ENCODE peak calls at places on chromosomes 12 and 14, in nine cellular contexts. M is HL-60, W is retinal pigment epithelial cell, U is right cardiac atrium, G is AG04449, O is fibroblast of pulmonary artery, K is AG04450, I is heart right ventricle, R is IMR-90. Y is an unnamed sample.

GRCh38 chr12:68686262-68686594 is 550 bp upstream of the NUP107 start:
- DNase-seq in M (no peak), W (no peak), U (no peak), G (no peak), O (no peak), K (no peak), I (no peak), R (no peak), Y (no peak)

GRCh38 chr12:51080136-51080535 is 3.3 kb downstream of the CSRNP2 start:
- DNase-seq in M (no peak), W (no peak), U (no peak), G (no peak), O (no peak), K (no peak), I (no peak), R (no peak), Y (no peak)

GRCh38 chr12:69553626-69554248 is 31.5 kb upstream of the CCT2 start:
- DNase-seq in M (no peak), W (peak), U (no peak), G (no peak), O (peak), K (no peak), I (peak), R (peak), Y (peak)

GRCh38 chr12:2165021-2165420 is 112.2 kb downstream of the CACNA1C start:
- DNase-seq in M (no peak), W (no peak), U (no peak), G (no peak), O (no peak), K (no peak), I (no peak), R (peak), Y (no peak)

GRCh38 chr14:70671652-70672327 is 30.1 kb downstream of the TTC9 start:
- DNase-seq in M (no peak), W (no peak), U (no peak), G (no peak), O (no peak), K (no peak), I (no peak), R (no peak), Y (no peak)

GRCh38 chr12:31728289-31728916 is 418 bp downstream of the AMN1 start:
- DNase-seq in M (no peak), W (no peak), U (peak), G (no peak), O (no peak), K (no peak), I (peak), R (no peak), Y (peak)

GRCh38 chr14:74239848-74240793 is 872 bp downstream of the VSX2 start:
- DNase-seq in M (no peak), W (no peak), U (no peak), G (no peak), O (no peak), K (no peak), I (no peak), R (no peak), Y (no peak)

GRCh38 chr12:57755454-57756372 is 810 bp downstream of the MARCHF9 start:
- DNase-seq in M (no peak), W (no peak), U (no peak), G (no peak), O (no peak), K (no peak), I (no peak), R (no peak), Y (no peak)

GRCh38 chr12:89087876-89088275 is 264.4 kb downstream of the DUSP6 start:
- DNase-seq in M (no peak), W (no peak), U (no peak), G (no peak), O (no peak), K (no peak), I (no peak), R (no peak), Y (no peak)

GRCh38 chr12:93583993-93584392 is 11.5 kb downstream of the SOCS2 start:
- DNase-seq in M (no peak), W (no peak), U (no peak), G (no peak), O (no peak), K (no peak), I (no peak), R (no peak), Y (no peak)

GRCh38 chr14:61724133-61724532 is 28.8 kb downstream of the HIF1A start:
- DNase-seq in M (no peak), W (no peak), U (no peak), G (no peak), O (no peak), K (no peak), I (no peak), R (no peak), Y (no peak)

GRCh38 chr12:550473-551260 is 90.9 kb downstream of the B4GALNT3 start:
- DNase-seq in M (no peak), W (no peak), U (no peak), G (no peak), O (no peak), K (no peak), I (no peak), R (no peak), Y (no peak)

GRCh38 chr12:42638697-42639096 is 49.2 kb upstream of the PRICKLE1 start:
- DNase-seq in M (no peak), W (no peak), U (no peak), G (no peak), O (no peak), K (no peak), I (no peak), R (no peak), Y (no peak)

DNA sequence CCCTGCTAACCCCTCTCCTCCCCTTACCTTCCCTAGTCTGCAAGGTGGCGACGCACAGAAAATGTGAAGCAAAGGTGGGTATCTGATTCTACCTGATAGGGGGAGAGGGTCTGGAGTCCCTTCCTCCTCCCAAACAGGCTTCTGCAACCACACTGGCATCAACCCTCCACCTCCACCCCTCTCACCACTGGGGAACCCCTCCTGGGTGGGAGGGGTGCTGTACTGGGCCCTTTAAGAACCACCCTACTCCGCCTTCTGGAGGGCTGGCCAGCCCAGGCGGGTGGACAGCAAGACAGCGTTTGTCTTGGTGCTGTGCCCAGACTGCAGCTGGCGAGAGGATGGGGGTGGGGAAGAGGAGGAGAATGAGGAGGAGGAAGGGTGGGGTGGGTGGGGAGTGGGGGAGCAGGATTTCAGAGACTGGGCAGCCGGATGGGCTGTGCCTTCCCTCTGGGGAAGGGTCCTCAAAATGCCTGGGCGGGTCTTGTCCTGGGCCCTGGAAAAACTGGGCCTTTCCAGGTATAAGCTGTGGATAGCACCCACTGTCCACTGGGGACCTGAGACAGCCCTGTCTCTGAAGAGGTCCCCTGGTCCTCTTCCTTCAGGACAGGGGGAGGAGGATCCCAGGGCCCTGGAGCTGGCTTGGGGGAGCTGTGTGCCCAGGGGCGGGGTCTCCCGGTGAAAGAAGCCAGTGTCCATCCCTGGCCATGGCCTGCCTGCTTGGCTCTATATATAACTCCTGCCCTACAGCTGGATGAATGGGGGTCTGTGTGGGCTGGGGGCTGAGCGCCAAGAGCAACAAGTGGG is 2.8 kb downstream of the TNS2 start:
- DNase-seq in M (no peak), W (no peak), U (peak), G (no peak), O (peak), K (no peak), I (peak), R (peak), Y (no peak)
- H3K4me3 ChIP-seq in M (no peak), W (no peak), U (peak), G (peak), O (peak), K (peak), I (peak), R (no peak), Y (peak)

DNA sequence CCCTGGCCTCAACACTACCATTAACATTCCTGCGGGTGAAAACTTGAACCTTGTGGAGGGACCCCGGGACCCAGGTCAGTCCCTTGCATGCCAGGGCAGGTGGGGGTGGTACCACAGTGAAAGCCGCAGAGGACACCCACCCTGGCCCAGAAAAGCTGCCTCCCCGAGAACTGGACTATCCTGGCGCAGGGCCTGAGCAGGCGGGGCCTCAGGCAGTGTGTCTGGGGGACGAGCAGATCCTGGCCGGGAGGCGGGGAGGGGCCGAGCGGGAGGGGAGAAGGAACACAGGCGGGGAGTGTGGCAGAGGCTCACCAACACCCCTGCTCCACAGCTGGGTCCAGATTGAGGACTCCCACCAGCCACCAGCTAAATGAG is 10.0 kb downstream of the AHNAK2 start:
- DNase-seq in M (no peak), W (peak), U (peak), G (no peak), O (peak), K (no peak), I (peak), R (peak), Y (no peak)
- H3K4me3 ChIP-seq in M (no peak), W (peak), U (peak), G (peak), O (peak), K (peak), I (peak), R (no peak), Y (peak)

GRCh38 chr12:115354007-115354452 is 670.1 kb upstream of the TBX3 start:
- DNase-seq in M (no peak), W (peak), U (peak), G (peak), O (peak), K (peak), I (peak), R (peak), Y (peak)
- H3K4me3 ChIP-seq in M (no peak), W (peak), U (peak), G (peak), O (peak), K (peak), I (peak), R (peak), Y (peak)

GRCh38 chr12:8087666-8088065 is 5.6 kb downstream of the NECAP1 start:
- DNase-seq in M (no peak), W (no peak), U (no peak), G (no peak), O (no peak), K (no peak), I (no peak), R (no peak), Y (no peak)
- H3K4me3 ChIP-seq in M (no peak), W (no peak), U (no peak), G (no peak), O (no peak), K (no peak), I (no peak), R (no peak), Y (no peak)

GRCh38 chr12:114562654-114563053 is 121.3 kb downstream of the TBX3 start:
- DNase-seq in M (no peak), W (no peak), U (no peak), G (no peak), O (no peak), K (no peak), I (no peak), R (no peak), Y (no peak)
- H3K4me3 ChIP-seq in M (no peak), W (no peak), U (no peak), G (no peak), O (no peak), K (no peak), I (no peak), R (no peak), Y (no peak)

GRCh38 chr14:72450473-72451044 is 443.3 kb downstream of the DPF3 start:
- DNase-seq in M (no peak), W (no peak), U (no peak), G (no peak), O (no peak), K (no peak), I (no peak), R (no peak), Y (no peak)
- H3K4me3 ChIP-seq in M (no peak), W (no peak), U (no peak), G (no peak), O (no peak), K (no peak), I (no peak), R (no peak), Y (no peak)

DNA sequence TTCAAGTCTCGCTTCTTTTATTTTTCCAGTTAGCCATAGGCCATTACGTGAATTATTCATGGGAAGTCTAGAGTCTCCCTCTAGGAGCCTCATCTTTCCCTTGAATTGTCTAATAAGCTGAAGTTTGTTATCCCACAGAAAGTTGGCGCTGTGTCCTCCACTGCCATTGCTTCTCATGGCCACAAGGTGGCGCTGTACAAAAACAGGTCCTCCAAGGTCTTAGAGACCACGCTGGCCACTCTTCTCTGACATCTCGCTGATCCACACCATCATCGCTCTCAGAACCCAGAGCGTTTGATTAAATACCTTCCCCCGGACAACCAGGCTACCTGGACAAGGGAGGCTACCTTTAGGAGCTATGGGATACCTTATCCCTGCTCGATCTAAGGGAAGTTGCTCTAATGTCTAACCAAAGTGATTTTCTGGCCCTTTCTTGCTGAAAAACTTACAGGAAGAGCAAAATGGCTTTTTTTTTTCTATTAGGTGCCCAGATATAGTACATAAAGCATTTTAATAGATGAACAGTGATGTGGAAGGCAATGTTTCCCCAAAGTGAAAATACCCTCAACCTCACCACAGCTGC is 110.0 kb downstream of the CCDC60 start:
- DNase-seq in M (peak), W (no peak), U (peak), G (no peak), O (peak), K (no peak), I (peak), R (no peak), Y (peak)
- H3K4me3 ChIP-seq in M (no peak), W (no peak), U (no peak), G (no peak), O (no peak), K (no peak), I (no peak), R (no peak), Y (no peak)

GRCh38 chr14:64554551-64554950 is 4.8 kb downstream of the PPP1R36 start:
- DNase-seq in M (no peak), W (no peak), U (no peak), G (no peak), O (no peak), K (no peak), I (no peak), R (no peak), Y (no peak)

GRCh38 chr14:64544607-64545312 is 4.2 kb downstream of the HSPA2 start:
- DNase-seq in M (no peak), W (no peak), U (no peak), G (no peak), O (no peak), K (no peak), I (no peak), R (peak), Y (no peak)

GRCh38 chr14:64550539-64551333 is 975 bp downstream of the PPP1R36 start:
- DNase-seq in M (no peak), W (no peak), U (no peak), G (no peak), O (no peak), K (no peak), I (no peak), R (no peak), Y (no peak)

GRCh38 chr14:64549016-64549415 is 745 bp upstream of the PPP1R36 start:
- DNase-seq in M (no peak), W (no peak), U (no peak), G (no peak), O (no peak), K (no peak), I (no peak), R (peak), Y (no peak)

DNA sequence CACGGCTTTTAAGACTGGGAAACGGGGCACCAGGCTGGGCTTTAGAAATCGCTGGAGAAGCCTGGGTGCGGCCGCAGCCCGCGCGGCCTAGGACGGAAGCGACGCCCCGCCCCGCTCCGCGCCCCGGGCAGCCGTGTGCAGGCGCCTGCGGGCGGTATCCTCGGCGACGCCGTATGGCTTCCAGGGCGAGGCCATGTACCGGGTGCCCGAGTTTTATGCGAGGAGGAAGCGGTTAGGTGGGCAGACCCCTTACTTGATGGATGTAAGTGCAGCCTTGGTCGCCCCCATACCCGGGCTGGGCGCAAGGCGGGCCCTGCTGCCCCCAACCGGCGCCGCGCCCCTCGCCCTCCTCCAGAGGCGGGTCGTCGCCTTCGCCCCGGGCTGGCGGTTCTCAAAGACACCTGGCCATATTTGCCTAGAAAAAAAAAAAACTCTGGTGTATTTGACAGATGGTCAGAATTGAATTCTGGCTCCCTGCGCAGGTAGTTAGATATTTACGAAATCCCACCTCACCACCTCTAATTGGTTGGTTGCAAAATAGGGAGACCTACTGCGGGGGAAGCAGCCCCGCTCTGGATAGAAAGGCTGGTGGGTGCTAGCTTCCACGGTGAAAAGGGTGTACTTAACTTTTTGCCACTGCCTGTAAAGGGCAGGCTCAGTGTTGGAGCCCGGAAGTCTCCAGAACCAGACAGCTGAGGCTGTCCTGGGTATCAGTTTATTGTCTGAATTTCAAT is at the start of gene PPP1R36:
- DNase-seq in M (no peak), W (no peak), U (peak), G (no peak), O (no peak), K (no peak), I (no peak), R (no peak), Y (no peak)
- H3K4me3 ChIP-seq in M (no peak), W (peak), U (peak), G (peak), O (no peak), K (peak), I (peak), R (no peak), Y (peak)

DNA sequence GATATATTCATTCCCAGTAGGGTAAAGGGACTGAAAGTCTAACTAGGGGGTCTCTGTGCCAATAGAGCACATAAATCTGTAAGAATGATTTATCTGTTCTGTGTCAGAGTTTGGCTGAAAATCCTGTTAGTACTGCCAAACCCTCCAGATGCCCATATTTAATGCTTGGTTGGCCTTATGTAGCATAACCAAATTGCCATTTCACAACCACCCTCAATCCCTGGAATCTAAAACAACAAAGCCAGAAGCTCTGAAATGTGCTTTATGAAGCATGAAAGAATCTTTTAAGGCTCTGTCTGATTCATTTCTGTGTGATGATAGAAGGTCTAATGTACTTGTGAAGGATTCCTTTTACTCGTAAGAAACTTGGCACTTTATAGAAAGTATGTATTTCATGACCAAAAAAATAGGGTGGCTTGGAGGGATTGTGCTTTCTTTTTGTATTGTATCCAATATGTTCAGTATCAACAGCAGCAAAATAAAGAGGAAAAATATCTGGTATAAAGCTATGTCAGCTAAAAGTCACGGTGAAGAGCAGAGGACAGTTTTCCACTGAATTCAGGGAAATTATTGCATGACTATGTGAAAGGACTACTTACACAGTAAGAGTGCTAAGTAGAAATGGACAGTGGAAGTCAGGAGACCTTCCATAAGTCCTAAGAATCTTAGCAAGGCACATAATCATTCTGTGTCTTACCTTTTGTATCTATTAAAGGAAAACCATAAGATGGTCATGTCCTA is 19.1 kb downstream of the TSHR start:
- DNase-seq in M (no peak), W (no peak), U (no peak), G (peak), O (no peak), K (no peak), I (no peak), R (no peak), Y (peak)
- H3K4me3 ChIP-seq in M (no peak), W (no peak), U (no peak), G (no peak), O (no peak), K (no peak), I (no peak), R (no peak), Y (no peak)